ENCODE peak calls at places on chromosomes 4 and X, in eight cellular contexts. M, N, G, Q, O, B, V and I are unnamed samples.

GRCh38 chrX:46710425-46710824 is 48.5 kb downstream of the SLC9A7 start:
- DNase-seq in M (no peak), N (no peak), G (no peak), Q (peak), O (no peak), B (peak), V (peak), I (no peak)

GRCh38 chrX:40887476-40887875 is 152.1 kb upstream of the MED14 start:
- DNase-seq in M (no peak), N (no peak), G (no peak), Q (no peak), O (no peak), B (no peak), V (no peak), I (no peak)

GRCh38 chr4:93832097-93832496 is 3.5 kb downstream of the ATOH1 start:
- DNase-seq in M (no peak), N (no peak), G (no peak), Q (no peak), O (no peak), B (no peak), V (no peak), I (no peak)

GRCh38 chrX:19966056-19966455 is 24.8 kb downstream of the BCLAF3 start:
- DNase-seq in M (no peak), N (no peak), G (no peak), Q (no peak), O (no peak), B (no peak), V (no peak), I (no peak)

GRCh38 chr4:70915874-70916559 is 13.8 kb downstream of the MOB1B start:
- DNase-seq in M (no peak), N (no peak), G (no peak), Q (no peak), O (no peak), B (peak), V (no peak), I (no peak)

GRCh38 chrX:20265726-20266681 is 705 bp downstream of the RPS6KA3 start:
- DNase-seq in M (peak), N (no peak), G (no peak), Q (peak), O (no peak), B (peak), V (peak), I (peak)

GRCh38 chr4:38723726-38724506 is 58.9 kb downstream of the TLR10 start:
- DNase-seq in M (no peak), N (no peak), G (no peak), Q (peak), O (peak), B (no peak), V (no peak), I (no peak)

GRCh38 chrX:33970028-33970932 is 161.8 kb downstream of the FAM47A start:
- DNase-seq in M (no peak), N (no peak), G (no peak), Q (no peak), O (no peak), B (no peak), V (no peak), I (no peak)

GRCh38 chr4:81290818-81291217 is 75.8 kb upstream of the PRKG2 start:
- DNase-seq in M (no peak), N (no peak), G (no peak), Q (no peak), O (no peak), B (no peak), V (no peak), I (no peak)

GRCh38 chr4:172708184-172708583 is 460.4 kb upstream of the GALNT7 start:
- DNase-seq in M (peak), N (no peak), G (no peak), Q (no peak), O (no peak), B (no peak), V (no peak), I (no peak)

GRCh38 chr4:184348311-184349233 is 125.8 kb downstream of the IRF2 start:
- DNase-seq in M (peak), N (no peak), G (no peak), Q (peak), O (no peak), B (no peak), V (no peak), I (no peak)

GRCh38 chrX:13658602-13659001 is 5.7 kb downstream of the TCEANC start:
- DNase-seq in M (peak), N (peak), G (no peak), Q (peak), O (peak), B (peak), V (peak), I (no peak)

GRCh38 chr4:89055157-89056080 is 1.6 kb downstream of the FAM13A start:
- DNase-seq in M (peak), N (no peak), G (no peak), Q (no peak), O (no peak), B (no peak), V (peak), I (no peak)

GRCh38 chrX:69221239-69222102 is 56.2 kb upstream of the PJA1 start:
- DNase-seq in M (no peak), N (no peak), G (no peak), Q (no peak), O (no peak), B (no peak), V (no peak), I (no peak)

GRCh38 chrX:53547668-53548067 is 113.5 kb upstream of the HSD17B10 start:
- DNase-seq in M (no peak), N (no peak), G (no peak), Q (no peak), O (no peak), B (no peak), V (no peak), I (no peak)

GRCh38 chr4:88439161-88439760 is 17.7 kb upstream of the HERC5 start:
- DNase-seq in M (no peak), N (peak), G (no peak), Q (no peak), O (no peak), B (no peak), V (peak), I (no peak)

GRCh38 chr4:16437836-16438235 is 211.6 kb upstream of the TAPT1 start:
- DNase-seq in M (no peak), N (no peak), G (no peak), Q (peak), O (no peak), B (no peak), V (no peak), I (no peak)

GRCh38 chrX:19627081-19627480 is 111.8 kb upstream of the MAP3K15 start:
- DNase-seq in M (no peak), N (no peak), G (no peak), Q (no peak), O (no peak), B (no peak), V (no peak), I (no peak)

GRCh38 chr4:3372933-3373465 is 68.8 kb upstream of the HGFAC start:
- DNase-seq in M (no peak), N (no peak), G (no peak), Q (no peak), O (peak), B (peak), V (no peak), I (no peak)

GRCh38 chr4:53189011-53189410 is 176.8 kb downstream of the SCFD2 start:
- DNase-seq in M (no peak), N (no peak), G (no peak), Q (peak), O (peak), B (no peak), V (no peak), I (no peak)

GRCh38 chrX:151370906-151371305 is 26.1 kb upstream of the VMA21 start:
- DNase-seq in M (peak), N (no peak), G (no peak), Q (peak), O (no peak), B (no peak), V (no peak), I (no peak)

GRCh38 chr4:72377491-72378194 is 191.4 kb downstream of the ADAMTS3 start:
- DNase-seq in M (no peak), N (no peak), G (no peak), Q (peak), O (no peak), B (no peak), V (no peak), I (no peak)

GRCh38 chr4:52028970-52029369 is 8.8 kb upstream of the LRRC66 start:
- DNase-seq in M (no peak), N (no peak), G (no peak), Q (peak), O (peak), B (no peak), V (peak), I (no peak)

GRCh38 chr4:110309686-110310085 is 111.3 kb upstream of the ELOVL6 start:
- DNase-seq in M (no peak), N (no peak), G (no peak), Q (peak), O (no peak), B (no peak), V (no peak), I (no peak)

GRCh38 chrX:151722241-151722846 is 6.5 kb downstream of the FATE1 start:
- DNase-seq in M (peak), N (no peak), G (no peak), Q (peak), O (peak), B (no peak), V (no peak), I (no peak)

GRCh38 chr4:15066140-15066539 is 63.9 kb downstream of the CPEB2 start:
- DNase-seq in M (no peak), N (no peak), G (no peak), Q (no peak), O (no peak), B (no peak), V (no peak), I (no peak)

GRCh38 chrX:17802756-17803155 is 58.3 kb downstream of the RAI2 start:
- DNase-seq in M (no peak), N (no peak), G (no peak), Q (no peak), O (no peak), B (no peak), V (no peak), I (no peak)

GRCh38 chr4:183348706-183349659 is 26.8 kb upstream of the CLDN24 start:
- DNase-seq in M (no peak), N (peak), G (no peak), Q (peak), O (peak), B (no peak), V (peak), I (no peak)